ENCODE peak calls at places on chromosomes 13 and 19, in eight cellular contexts. N is BE2C; X is nucleus accumbens; K is T-cell; S is RWPE1; F is AG08395; H is effector CD4-positive, alpha-beta T cell; M is NCI-H2107. I is an unnamed sample.

GRCh38 chr13:71240906-71241305 is 626.1 kb downstream of the DACH1 start:
- DNase-seq in N (peak), X (no peak), K (no peak), S (no peak), F (no peak), H (no peak), M (no peak), I (peak)

GRCh38 chr13:34161829-34162544 is 344.0 kb downstream of the RFC3 start:
- DNase-seq in N (no peak), X (no peak), K (no peak), S (peak), F (peak), H (no peak), M (no peak), I (peak)

GRCh38 chr19:10899171-10899653 is 27.9 kb downstream of the CARM1 start:
- DNase-seq in N (peak), X (no peak), K (no peak), S (peak), F (no peak), H (no peak), M (no peak), I (peak)

GRCh38 chr13:27044837-27045570 is 126.6 kb downstream of the USP12 start:
- DNase-seq in N (no peak), X (no peak), K (no peak), S (no peak), F (no peak), H (no peak), M (no peak), I (no peak)

GRCh38 chr19:41362143-41362847 is 1.7 kb downstream of the B9D2 start:
- DNase-seq in N (no peak), X (no peak), K (no peak), S (no peak), F (no peak), H (no peak), M (no peak), I (no peak)

GRCh38 chr19:38224014-38224862 is at the start of gene DPF1:
- DNase-seq in N (peak), X (peak), K (peak), S (peak), F (peak), H (no peak), M (no peak), I (peak)

GRCh38 chr19:14517840-14518505 is at the start of gene DNAJB1:
- DNase-seq in N (peak), X (no peak), K (peak), S (peak), F (peak), H (peak), M (no peak), I (peak)

GRCh38 chr13:113390874-113391497 is 27.1 kb upstream of the GRTP1 start:
- DNase-seq in N (no peak), X (no peak), K (no peak), S (no peak), F (no peak), H (no peak), M (no peak), I (no peak)

GRCh38 chr19:14117668-14118164 is at the start of gene PRKACA:
- DNase-seq in N (peak), X (peak), K (peak), S (peak), F (peak), H (peak), M (peak), I (peak)

GRCh38 chr13:43339843-43340550 is 316.6 kb downstream of the DNAJC15 start:
- DNase-seq in N (no peak), X (no peak), K (no peak), S (no peak), F (no peak), H (no peak), M (no peak), I (no peak)

GRCh38 chr19:35090795-35091214 is 24.8 kb upstream of the FXYD3 start:
- DNase-seq in N (no peak), X (no peak), K (no peak), S (no peak), F (no peak), H (no peak), M (no peak), I (peak)

GRCh38 chr19:30227661-30228112 is 144.5 kb upstream of the ZNF536 start:
- DNase-seq in N (peak), X (peak), K (no peak), S (peak), F (peak), H (no peak), M (no peak), I (no peak)

GRCh38 chr19:18204394-18205179 is 745 bp upstream of the RAB3A start:
- DNase-seq in N (peak), X (peak), K (no peak), S (peak), F (no peak), H (no peak), M (no peak), I (peak)

GRCh38 chr13:111093136-111093535 is 22.0 kb upstream of the ARHGEF7 start:
- DNase-seq in N (no peak), X (no peak), K (no peak), S (no peak), F (no peak), H (no peak), M (no peak), I (no peak)